ENCODE peak calls at places on chromosomes 4 and X, in five cellular contexts. Y is K562, V is H1, W is HepG2, H is GM12878. K is an unnamed sample.
A peak's percentile ranks its signal among the peaks of the same experiment; 100 is the strongest.

GRCh38 chrX:150874448-150874847 is 24.0 kb downstream of the CD99L2 start:
- DNase-seq in Y (no peak), W (no peak), V (no peak), H (no peak), K (no peak)

GRCh38 chrX:110045988-110046387 is 43.1 kb downstream of the TMEM164 start:
- DNase-seq in Y (no peak), V (no peak), H (no peak), W (peak; percentile 65), K (no peak)

GRCh38 chr4:126939401-126939800 is 693.4 kb upstream of the INTU start:
- DNase-seq in V (no peak), Y (no peak), W (no peak), H (no peak), K (no peak)

GRCh38 chrX:123993326-123993725 is 31.8 kb downstream of the STAG2 start:
- DNase-seq in V (no peak), Y (no peak), W (no peak), H (no peak), K (no peak)

GRCh38 chr4:32752962-32753361 is 2032.8 kb downstream of the PCDH7 start:
- DNase-seq in Y (no peak), W (no peak), V (no peak), H (no peak), K (no peak)

GRCh38 chr4:185524888-185525863 is 10.1 kb downstream of the PDLIM3 start:
- DNase-seq in H (no peak), Y (no peak), V (no peak), W (no peak), K (no peak)

GRCh38 chr4:73617256-73617655 is 3.0 kb downstream of the RASSF6 start:
- DNase-seq in W (no peak), H (no peak), Y (no peak), V (no peak), K (no peak)

GRCh38 chrX:21658746-21659145 is 616 bp upstream of the KLHL34 start:
- DNase-seq in H (no peak), W (no peak), Y (no peak), V (no peak), K (no peak)

DNA sequence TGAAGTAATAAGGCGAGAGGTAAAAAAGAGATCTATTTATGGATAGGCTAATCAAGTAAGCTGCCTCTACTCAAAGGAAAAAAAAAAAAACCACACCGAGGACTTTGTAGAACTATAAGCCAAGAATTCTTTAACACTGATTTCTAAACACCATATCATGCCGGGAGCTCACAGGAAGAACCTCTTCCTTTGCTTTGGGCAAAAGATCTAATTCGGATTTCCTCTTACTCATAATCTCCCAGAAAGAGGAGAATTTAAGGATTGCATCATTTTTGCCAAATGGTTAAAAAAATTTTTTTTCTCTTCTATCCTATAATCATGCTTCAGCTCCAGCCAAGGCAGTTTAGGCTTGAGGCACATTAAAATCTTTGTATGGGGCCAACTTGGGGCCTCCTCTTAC is 95.5 kb downstream of the ZNF827 start:
- DNase-seq in W (no peak), Y (no peak), V (no peak), H (no peak), K (no peak)
- TF ChIP-seq SRF in W (no peak), Y (no peak), V (no peak), H (no peak), K (no peak)

GRCh38 chrX:973010-973409 is 239.4 kb downstream of the CRLF2 start:
- DNase-seq in Y (no peak), H (no peak), V (no peak), W (no peak), K (no peak)
- TF ChIP-seq CTCF in Y (no peak), H (no peak), V (no peak), W (no peak), K (no peak)

GRCh38 chrX:53320543-53321215 is 39.3 kb upstream of the IQSEC2 start:
- DNase-seq in Y (no peak), H (no peak), W (no peak), V (no peak), K (no peak)
- TF ChIP-seq SRF in Y (no peak), H (no peak), W (no peak), V (no peak), K (no peak)

DNA sequence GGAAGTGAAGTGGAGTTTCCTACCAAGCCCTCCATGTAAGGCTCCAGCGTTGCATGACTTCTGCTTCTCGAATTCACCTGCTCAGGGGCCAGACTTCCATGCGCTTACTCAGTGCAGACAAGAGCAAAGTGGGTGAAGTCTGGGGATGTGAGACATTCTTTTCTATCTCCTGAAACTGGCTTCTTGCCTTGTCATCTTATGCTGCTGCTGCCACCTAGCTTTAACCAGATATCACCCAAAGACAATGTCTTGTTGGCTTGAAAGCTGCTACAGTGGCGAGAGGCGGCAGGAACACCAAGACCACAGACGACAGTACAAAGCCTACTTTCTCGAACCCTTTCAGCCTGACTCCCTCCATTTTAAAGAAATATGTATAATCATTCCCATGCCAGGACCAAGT is 103.6 kb upstream of the ADGRG2 start:
- DNase-seq in V (no peak), H (no peak), W (no peak), Y (peak; percentile 8), K (no peak)
- TF ChIP-seq CTCF in V (peak; percentile 38), H (peak; percentile 59), W (peak; percentile 61), Y (peak; percentile 35), K (no peak)

DNA sequence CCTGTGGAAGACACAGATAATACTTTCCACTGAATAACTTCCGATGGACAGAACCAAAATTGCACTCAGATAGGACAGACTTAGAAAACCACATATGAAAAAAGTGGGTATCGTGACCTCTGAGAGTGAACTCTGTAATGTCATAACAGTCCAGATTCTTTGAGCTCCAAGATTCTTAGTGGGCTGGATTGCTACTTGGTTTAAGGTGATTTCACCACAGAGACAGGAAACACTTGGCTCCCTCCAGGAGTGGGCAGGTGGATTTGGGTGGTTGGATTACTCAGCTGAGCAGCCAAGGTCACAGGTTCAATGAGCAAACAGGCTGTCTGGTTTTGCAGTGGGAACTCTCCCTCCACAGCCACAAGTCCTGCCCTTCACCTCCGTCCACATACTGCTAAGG is 126.0 kb downstream of the AFAP1 start:
- DNase-seq in Y (no peak), V (no peak), W (peak; percentile 24), H (no peak), K (no peak)
- TF ChIP-seq SRF in Y (no peak), V (no peak), W (no peak), H (no peak), K (no peak)

K was measured in HCT116.